ENCODE peak calls at places on chromosomes 5 and 9, in five cellular contexts. L is left ventricle myocardium inferior, V is prostate gland, Q is cardiac muscle cell, H is fibroblast of lung. Z is an unnamed sample.
A peak's percentile ranks its signal among the peaks of the same experiment; 100 is the strongest.

GRCh38 chr5:142849880-142850279 is 79.7 kb downstream of the ARHGAP26 start:
- DNase-seq in L (no peak), V (no peak), Q (no peak), H (no peak), Z (no peak)

GRCh38 chr9:68538200-68538599 is 2.5 kb downstream of the TMEM252 start:
- DNase-seq in L (no peak), V (no peak), Q (no peak), H (no peak), Z (no peak)

GRCh38 chr5:95178046-95178651 is 106.7 kb downstream of the MCTP1 start:
- DNase-seq in L (no peak), V (no peak), Q (no peak), H (peak; percentile 85), Z (no peak)

GRCh38 chr5:14824490-14824889 is 47.1 kb downstream of the ANKH start:
- DNase-seq in L (no peak), V (no peak), Q (no peak), H (no peak), Z (no peak)

GRCh38 chr5:135309391-135310327 is 89.4 kb downstream of the MACROH2A1 start:
- DNase-seq in L (no peak), V (peak; percentile 3), Q (no peak), H (no peak), Z (no peak)

GRCh38 chr5:1554410-1554967 is 30.7 kb upstream of the LPCAT1 start:
- DNase-seq in L (no peak), V (peak; percentile 2), Q (no peak), H (no peak), Z (no peak)

GRCh38 chr9:129929467-129930125 is 94.3 kb downstream of the USP20 start:
- DNase-seq in L (no peak), V (no peak), Q (no peak), H (no peak), Z (no peak)

GRCh38 chr5:163880307-163880706 is 374.9 kb downstream of the MAT2B start:
- DNase-seq in L (no peak), V (no peak), Q (peak; percentile 60), H (peak; percentile 80), Z (no peak)

GRCh38 chr9:137971477-137972138 is 94.0 kb downstream of the CACNA1B start:
- DNase-seq in L (no peak), V (no peak), Q (no peak), H (no peak), Z (no peak)

GRCh38 chr9:14723301-14723700 is 768 bp upstream of the CER1 start:
- DNase-seq in L (no peak), V (no peak), Q (no peak), H (no peak), Z (no peak)

GRCh38 chr9:113649054-113649453 is 185.5 kb downstream of the RGS3 start:
- DNase-seq in L (peak; percentile 78), V (no peak), Q (peak; percentile 60), H (peak; percentile 33), Z (no peak)

GRCh38 chr5:162160401-162160800 is 92.8 kb downstream of the GABRG2 start:
- DNase-seq in L (no peak), V (no peak), Q (no peak), H (no peak), Z (no peak)

GRCh38 chr5:164296603-164297080 is 791.2 kb downstream of the MAT2B start:
- DNase-seq in L (no peak), V (no peak), Q (peak; percentile 57), H (peak; percentile 54), Z (no peak)

GRCh38 chr9:107237873-107238272 is 45.2 kb upstream of the RAD23B start:
- DNase-seq in L (no peak), V (no peak), Q (peak; percentile 27), H (no peak), Z (no peak)

GRCh38 chr9:109477269-109478203 is 20.6 kb downstream of the PTPN3 start:
- DNase-seq in L (no peak), V (no peak), Q (no peak), H (no peak), Z (no peak)

GRCh38 chr9:68493953-68494541 is 46.6 kb downstream of the TMEM252 start:
- DNase-seq in L (no peak), V (no peak), Q (peak; percentile 13), H (peak; percentile 63), Z (no peak)

GRCh38 chr9:129561594-129562281 is 59.2 kb downstream of the C9orf50 start:
- DNase-seq in L (no peak), V (peak; percentile 24), Q (peak; percentile 48), H (peak; percentile 58), Z (no peak)

GRCh38 chr9:136858844-136859757 is 7.0 kb downstream of the MAMDC4 start:
- DNase-seq in L (peak; percentile 73), V (peak; percentile 81), Q (peak; percentile 54), H (peak; percentile 45), Z (no peak)

GRCh38 chr9:123867971-123868370 is 62.0 kb downstream of the DENND1A start:
- DNase-seq in L (no peak), V (no peak), Q (peak; percentile 6), H (no peak), Z (no peak)

DNA sequence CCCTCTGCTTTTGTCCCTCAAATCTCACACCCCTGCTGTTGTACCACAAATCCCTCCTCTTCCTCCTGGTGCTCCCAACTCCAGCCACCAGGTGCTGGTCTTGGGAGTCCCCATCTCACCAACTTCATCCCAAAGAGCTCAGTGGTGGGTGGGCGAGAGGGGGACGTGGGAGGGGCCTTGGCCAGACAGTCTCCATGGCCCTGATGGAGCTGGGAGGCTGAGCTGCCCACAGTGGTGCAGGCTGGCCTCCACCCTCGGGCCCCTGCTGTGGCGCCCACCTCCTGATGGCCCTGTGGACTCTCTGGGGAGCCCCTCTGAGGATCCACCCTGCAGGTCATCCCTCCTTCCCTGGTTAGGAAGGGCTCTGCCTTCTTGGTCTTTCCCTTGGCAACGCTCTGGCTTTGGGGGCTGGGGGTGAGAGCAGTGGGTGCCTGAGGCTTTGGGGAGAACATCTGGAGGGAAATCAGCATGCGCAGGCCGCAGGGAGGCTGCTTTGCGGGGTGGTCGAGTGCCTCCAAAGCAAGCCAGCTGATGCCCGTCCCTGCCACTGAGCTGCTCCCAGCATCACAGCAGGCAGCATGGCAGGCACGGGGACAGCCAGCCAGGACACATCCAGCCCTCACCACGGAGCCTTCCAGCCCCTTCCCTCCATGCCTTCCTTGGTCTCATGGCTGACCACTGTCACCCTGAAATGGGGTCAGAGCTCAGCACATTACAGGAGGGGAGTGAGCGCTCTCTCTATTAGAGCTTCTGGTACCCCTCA is 7.6 kb upstream of the FAM163B start:
- DNase-seq in L (no peak), V (no peak), Q (no peak), H (no peak), Z (no peak)
- H3K27me3 ChIP-seq in L (peaks cover 99% of the 10 kb centered on the region), V (no peaks in the 10 kb centered on the region), Q (peaks cover 40% of the 10 kb centered on the region), H (peaks cover 2% of the 10 kb centered on the region), Z (no peaks in the 10 kb centered on the region)

DNA sequence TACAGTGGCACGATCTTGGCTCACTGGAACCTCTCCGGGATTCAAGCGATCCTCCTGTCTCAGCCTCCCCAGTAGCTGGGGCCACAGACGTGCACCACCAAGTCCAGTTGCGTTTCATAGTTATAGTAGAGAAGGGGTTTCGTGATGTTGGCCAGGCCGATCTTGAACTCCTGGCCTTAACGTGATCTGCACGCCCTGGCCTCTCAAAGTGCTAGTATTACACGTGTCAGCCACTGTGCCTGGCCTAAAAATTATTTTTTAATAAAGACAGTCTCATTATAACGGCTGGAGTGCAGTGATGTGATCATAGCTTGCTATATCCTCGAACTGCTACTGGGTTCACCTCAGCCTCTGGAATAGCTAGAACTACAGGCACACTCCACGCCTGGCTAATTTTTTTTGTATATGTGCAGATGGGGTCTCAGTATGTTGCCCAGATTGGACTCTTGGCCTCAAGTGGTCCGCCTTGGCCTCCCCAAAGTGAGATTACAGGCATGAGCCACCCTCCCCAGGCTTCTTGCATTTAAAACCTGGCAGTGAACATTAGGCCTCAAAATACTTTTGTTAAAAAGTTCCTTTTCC is 4.4 kb downstream of the NPM1 start:
- DNase-seq in L (no peak), V (no peak), Q (no peak), H (no peak), Z (no peak)
- TF ChIP-seq CTCF in L (no peak), V (no peak), Q (no peak), H (no peak), Z (no peak)

GRCh38 chr5:59299006-59299405 is 594.5 kb downstream of the PDE4D start:
- DNase-seq in L (no peak), V (no peak), Q (no peak), H (peak; percentile 31), Z (no peak)
- H3K27ac ChIP-seq in L (peak overlapping the region; percentile 72), V (no peak overlapping the region), Q (peak overlapping the region; percentile 38), H (no peak overlapping the region), Z (no peak overlapping the region)

GRCh38 chr5:174120436-174120835 is 74.9 kb downstream of the NSG2 start:
- DNase-seq in L (no peak), V (no peak), Q (no peak), H (no peak), Z (no peak)
- H3K27me3 ChIP-seq in L (no peaks in the 10 kb centered on the region), V (no peaks in the 10 kb centered on the region), Q (no peaks in the 10 kb centered on the region), H (no peaks in the 10 kb centered on the region), Z (no peaks in the 10 kb centered on the region)

DNA sequence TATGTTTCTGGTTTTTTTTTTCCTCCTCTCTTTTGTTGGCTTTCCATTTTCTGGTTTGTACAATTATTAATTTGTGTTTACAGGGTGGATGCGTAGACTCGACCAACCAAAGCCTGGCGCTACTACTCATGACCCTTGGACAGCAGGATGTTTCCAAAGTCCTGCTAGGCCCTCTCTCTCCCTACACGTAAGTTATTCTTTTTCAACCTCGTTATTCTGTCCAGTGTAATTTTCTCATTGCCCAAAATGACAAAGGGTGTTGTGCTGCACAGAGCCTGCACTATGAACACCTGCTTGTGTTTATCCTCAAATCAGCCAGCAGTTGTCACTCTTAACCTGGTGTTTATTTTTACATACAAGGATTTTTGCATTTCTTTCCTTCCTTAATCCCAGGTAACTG is 56.6 kb downstream of the RCL1 start:
- DNase-seq in L (no peak), V (no peak), Q (no peak), H (no peak), Z (no peak)
- TF ChIP-seq CTCF in L (peak; percentile 13), V (peak; percentile 8), Q (no peak), H (no peak), Z (no peak)

GRCh38 chr5:179263391-179264052 is 81.7 kb downstream of the ADAMTS2 start:
- DNase-seq in L (peak; percentile 17), V (no peak), Q (no peak), H (no peak), Z (no peak)

GRCh38 chr5:179264053-179264540 is 81.2 kb downstream of the ADAMTS2 start:
- DNase-seq in L (peak; percentile 12), V (no peak), Q (no peak), H (no peak), Z (no peak)

GRCh38 chr5:179266291-179267070 is 78.8 kb downstream of the ADAMTS2 start:
- DNase-seq in L (peak; percentile 11), V (no peak), Q (peak; percentile 50), H (no peak), Z (no peak)

GRCh38 chr5:179265529-179266290 is 79.6 kb downstream of the ADAMTS2 start:
- DNase-seq in L (peak; percentile 91), V (peak; percentile 28), Q (peak; percentile 100), H (peak; percentile 99), Z (no peak)

GRCh38 chr5:179264641-179265528 is 80.4 kb downstream of the ADAMTS2 start:
- DNase-seq in L (peak; percentile 12), V (no peak), Q (no peak), H (no peak), Z (no peak)
- H3K27ac ChIP-seq in L (peak overlapping the region; percentile 68), V (peak overlapping the region; percentile 31), Q (no peak overlapping the region), H (peak overlapping the region; percentile 97), Z (no peak overlapping the region)

GRCh38 chr9:125960631-125961030 is 213.5 kb downstream of the PBX3 start:
- DNase-seq in L (no peak), V (no peak), Q (no peak), H (no peak), Z (no peak)
- H3K27me3 ChIP-seq in L (no peaks in the 10 kb centered on the region), V (no peaks in the 10 kb centered on the region), Q (no peaks in the 10 kb centered on the region), H (no peaks in the 10 kb centered on the region), Z (no peaks in the 10 kb centered on the region)

GRCh38 chr9:117340422-117340821 is 74.4 kb downstream of the ASTN2 start:
- DNase-seq in L (no peak), V (no peak), Q (no peak), H (no peak), Z (no peak)
- TF ChIP-seq CTCF in L (no peak), V (no peak), Q (no peak), H (no peak), Z (no peak)